ENCODE peak calls at places on chromosomes 7 and 10, in seven cellular contexts. K, X, P, S, O, H and C are unnamed samples.

GRCh38 chr10:14259696-14260595 is 70.8 kb downstream of the FRMD4A start:
- DNase-seq in K (peak), X (no peak), P (no peak), S (peak), O (peak), H (peak), C (no peak)

GRCh38 chr7:1344421-1344820 is 111.7 kb downstream of the UNCX start:
- DNase-seq in K (no peak), X (no peak), P (no peak), S (no peak), O (no peak), H (no peak), C (no peak)

GRCh38 chr10:102358717-102359382 is 36.7 kb upstream of the NFKB2 start:
- DNase-seq in K (peak), X (no peak), P (no peak), S (no peak), O (no peak), H (no peak), C (no peak)

GRCh38 chr7:55192718-55193117 is 172.4 kb upstream of the LANCL2 start:
- DNase-seq in K (peak), X (no peak), P (peak), S (no peak), O (peak), H (no peak), C (peak)

GRCh38 chr7:157139142-157140117 is 704 bp downstream of the UBE3C start:
- DNase-seq in K (peak), X (peak), P (no peak), S (peak), O (peak), H (peak), C (no peak)

GRCh38 chr7:26853788-26854393 is 10.5 kb downstream of the SKAP2 start:
- DNase-seq in K (peak), X (no peak), P (no peak), S (peak), O (peak), H (no peak), C (no peak)

GRCh38 chr7:76383089-76383944 is 24.5 kb upstream of the YWHAG start:
- DNase-seq in K (no peak), X (no peak), P (peak), S (peak), O (no peak), H (no peak), C (peak)

GRCh38 chr10:15053061-15053460 is 9.3 kb downstream of the OLAH start:
- DNase-seq in K (no peak), X (no peak), P (no peak), S (no peak), O (no peak), H (no peak), C (no peak)

GRCh38 chr10:59279476-59279875 is 82.9 kb downstream of the FAM13C start:
- DNase-seq in K (no peak), X (no peak), P (no peak), S (no peak), O (no peak), H (no peak), C (no peak)

GRCh38 chr10:114102253-114102652 is 58.6 kb downstream of the ADRB1 start:
- DNase-seq in K (peak), X (no peak), P (no peak), S (no peak), O (peak), H (no peak), C (no peak)

GRCh38 chr10:12875100-12875499 is 126.4 kb downstream of the CCDC3 start:
- DNase-seq in K (peak), X (no peak), P (no peak), S (no peak), O (peak), H (no peak), C (no peak)

GRCh38 chr10:13615650-13616049 is 28.9 kb downstream of the PRPF18 start:
- DNase-seq in K (no peak), X (no peak), P (no peak), S (peak), O (no peak), H (no peak), C (peak)

GRCh38 chr10:59281861-59282260 is 80.5 kb downstream of the FAM13C start:
- DNase-seq in K (no peak), X (no peak), P (no peak), S (no peak), O (no peak), H (no peak), C (no peak)

GRCh38 chr10:77888356-77888703 is 38.2 kb downstream of the DLG5 start:
- DNase-seq in K (no peak), X (no peak), P (no peak), S (no peak), O (no peak), H (no peak), C (no peak)

GRCh38 chr10:26860026-26860541 is 674 bp downstream of the ABI1 start:
- DNase-seq in K (peak), X (peak), P (peak), S (peak), O (peak), H (peak), C (peak)

GRCh38 chr7:47314728-47315601 is 266.9 kb downstream of the TNS3 start:
- DNase-seq in K (peak), X (no peak), P (peak), S (peak), O (peak), H (no peak), C (no peak)

GRCh38 chr7:151794508-151795167 is 82.3 kb downstream of the PRKAG2 start:
- DNase-seq in K (peak), X (peak), P (no peak), S (peak), O (no peak), H (no peak), C (no peak)

GRCh38 chr10:11782793-11783557 is 40.2 kb upstream of the PROSER2 start:
- DNase-seq in K (peak), X (peak), P (peak), S (peak), O (peak), H (peak), C (no peak)

GRCh38 chr10:85795460-85795859 is 571.1 kb downstream of the GRID1 start:
- DNase-seq in K (no peak), X (no peak), P (no peak), S (no peak), O (no peak), H (no peak), C (no peak)

GRCh38 chr10:29345144-29345892 is 56.4 kb downstream of the LYZL1 start:
- DNase-seq in K (no peak), X (no peak), P (no peak), S (peak), O (no peak), H (no peak), C (no peak)

GRCh38 chr10:131580076-131580652 is 268.6 kb upstream of the TCERG1L start:
- DNase-seq in K (no peak), X (no peak), P (no peak), S (no peak), O (no peak), H (no peak), C (no peak)

GRCh38 chr10:86308056-86308455 is 58.5 kb downstream of the GRID1 start:
- DNase-seq in K (no peak), X (no peak), P (no peak), S (no peak), O (no peak), H (no peak), C (peak)

GRCh38 chr7:128841961-128842673 is 11.9 kb downstream of the FLNC start:
- DNase-seq in K (peak), X (peak), P (peak), S (peak), O (peak), H (peak), C (peak)

GRCh38 chr7:39098506-39098905 is 120.8 kb downstream of the POU6F2 start:
- DNase-seq in K (no peak), X (no peak), P (no peak), S (no peak), O (no peak), H (peak), C (no peak)

GRCh38 chr10:16942361-16943078 is 125.3 kb upstream of the RSU1 start:
- DNase-seq in K (no peak), X (no peak), P (no peak), S (no peak), O (peak), H (no peak), C (no peak)

GRCh38 chr10:75400769-75401568 is 595 bp downstream of the ZNF503 start:
- DNase-seq in K (peak), X (peak), P (peak), S (peak), O (peak), H (no peak), C (peak)

GRCh38 chr10:113027230-113027573 is 77.2 kb downstream of the TCF7L2 start:
- DNase-seq in K (no peak), X (no peak), P (no peak), S (no peak), O (no peak), H (no peak), C (no peak)

GRCh38 chr10:31929986-31930675 is 1.5 kb upstream of the ARHGAP12 start:
- DNase-seq in K (no peak), X (no peak), P (no peak), S (peak), O (no peak), H (no peak), C (no peak)

GRCh38 chr10:110207805-110208613 is 604 bp downstream of the MXI1 start:
- DNase-seq in K (peak), X (peak), P (peak), S (peak), O (peak), H (peak), C (peak)

GRCh38 chr7:114859477-114859876 is 62.4 kb upstream of the MDFIC start:
- DNase-seq in K (no peak), X (no peak), P (no peak), S (no peak), O (no peak), H (no peak), C (no peak)

GRCh38 chr7:26237035-26237807 is 35.7 kb downstream of the CBX3 start:
- DNase-seq in K (no peak), X (no peak), P (no peak), S (no peak), O (no peak), H (no peak), C (no peak)

GRCh38 chr7:70893422-70893821 is 238.5 kb upstream of the GALNT17 start:
- DNase-seq in K (no peak), X (no peak), P (no peak), S (no peak), O (no peak), H (no peak), C (peak)

GRCh38 chr7:136403591-136403990 is 426.4 kb upstream of the MTPN start:
- DNase-seq in K (no peak), X (no peak), P (no peak), S (no peak), O (no peak), H (no peak), C (no peak)

GRCh38 chr7:129401968-129402860 is 32.0 kb upstream of the STRIP2 start:
- DNase-seq in K (no peak), X (no peak), P (no peak), S (peak), O (peak), H (no peak), C (no peak)

GRCh38 chr10:122426834-122427233 is 27.6 kb upstream of the ARMS2 start:
- DNase-seq in K (no peak), X (no peak), P (no peak), S (no peak), O (no peak), H (no peak), C (no peak)

GRCh38 chr10:102565793-102566192 is 62.0 kb downstream of the SUFU start:
- DNase-seq in K (no peak), X (no peak), P (peak), S (peak), O (no peak), H (no peak), C (peak)

GRCh38 chr10:71059059-71059818 is 153.1 kb upstream of the UNC5B start:
- DNase-seq in K (no peak), X (no peak), P (no peak), S (no peak), O (no peak), H (no peak), C (no peak)

GRCh38 chr10:23095404-23095965 is at the start of gene MSRB2:
- DNase-seq in K (peak), X (peak), P (peak), S (peak), O (peak), H (peak), C (peak)

GRCh38 chr7:36423633-36424032 is 34.0 kb downstream of the ANLN start:
- DNase-seq in K (no peak), X (no peak), P (no peak), S (no peak), O (no peak), H (no peak), C (no peak)
- H3K4me2 ChIP-seq in K (no peak), X (no peak), P (no peak), S (no peak), O (no peak), H (no peak), C (no peak)

GRCh38 chr10:20013991-20014750 is 197.9 kb downstream of the PLXDC2 start:
- DNase-seq in K (no peak), X (no peak), P (no peak), S (no peak), O (no peak), H (no peak), C (no peak)
- H2AK5ac ChIP-seq in K (no peak), X (no peak), P (no peak), S (no peak), O (no peak), H (no peak), C (no peak)

DNA sequence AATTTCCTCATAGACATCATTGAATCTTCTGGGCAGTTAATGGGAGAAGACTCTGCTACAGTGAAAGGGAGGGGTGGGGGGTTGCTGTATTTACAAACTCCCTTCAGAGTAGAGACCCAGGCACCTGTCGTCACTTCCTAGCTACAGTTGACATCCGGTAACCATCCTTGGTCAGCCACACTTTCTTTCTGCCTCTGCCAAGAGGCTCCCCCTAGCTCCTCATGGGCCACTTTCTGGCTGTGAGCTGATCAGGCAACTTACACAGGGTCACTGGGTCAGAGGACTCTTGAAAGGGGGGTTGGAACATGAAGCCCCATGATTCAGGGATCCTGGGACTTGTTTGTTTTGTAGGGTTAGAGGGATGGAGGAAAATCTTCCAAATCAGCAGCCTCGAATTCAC is 1.2 kb downstream of the TECPR1 start:
- DNase-seq in K (no peak), X (no peak), P (no peak), S (peak), O (no peak), H (no peak), C (no peak)
- H3K4me2 ChIP-seq in K (no peak), X (no peak), P (peak), S (no peak), O (peak), H (peak), C (peak)

GRCh38 chr10:125263551-125263950 is 103.2 kb upstream of the CTBP2 start:
- DNase-seq in K (peak), X (no peak), P (no peak), S (peak), O (no peak), H (peak), C (no peak)

GRCh38 chr10:125262920-125263319 is 102.6 kb upstream of the CTBP2 start:
- DNase-seq in K (no peak), X (no peak), P (no peak), S (no peak), O (no peak), H (no peak), C (no peak)

GRCh38 chr10:125260260-125260659 is 99.9 kb upstream of the CTBP2 start:
- DNase-seq in K (no peak), X (no peak), P (peak), S (no peak), O (no peak), H (no peak), C (no peak)

GRCh38 chr10:125262414-125262813 is 102.1 kb upstream of the CTBP2 start:
- DNase-seq in K (no peak), X (no peak), P (no peak), S (no peak), O (no peak), H (peak), C (no peak)

DNA sequence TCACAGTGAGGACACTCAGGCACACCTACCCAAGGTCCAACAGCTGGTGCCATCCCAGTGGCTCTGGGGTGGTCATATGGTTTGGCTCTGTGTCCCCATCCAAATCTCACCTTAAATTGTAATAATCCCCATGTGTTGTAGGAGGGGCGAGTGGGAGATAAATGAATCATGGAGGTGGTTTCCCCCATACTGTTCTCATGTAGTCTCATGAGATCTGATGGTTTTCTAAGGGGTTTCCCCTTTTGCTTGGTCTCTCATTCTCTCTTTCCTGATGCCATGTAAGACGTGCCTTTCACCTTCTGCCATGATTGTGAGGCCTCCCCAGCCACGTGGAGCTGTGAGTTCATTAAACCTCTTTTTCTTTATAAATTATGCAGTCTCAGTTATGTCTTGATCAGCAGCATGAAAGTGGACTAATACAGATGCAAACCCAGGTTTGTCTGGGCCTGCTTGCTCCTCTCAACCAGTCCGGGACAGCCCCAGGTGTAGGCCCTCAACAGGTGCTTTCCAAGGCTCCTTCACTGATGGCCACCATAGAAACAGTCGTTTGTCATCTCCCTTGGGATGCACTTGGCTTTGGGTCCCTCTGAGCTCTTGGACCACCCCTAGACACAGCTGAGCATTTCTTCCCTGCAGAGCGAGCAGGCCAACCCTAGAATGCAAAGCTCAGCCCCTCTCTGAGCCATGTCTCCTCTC is 101.3 kb upstream of the CTBP2 start:
- DNase-seq in K (no peak), X (no peak), P (peak), S (no peak), O (no peak), H (no peak), C (no peak)
- H2AK5ac ChIP-seq in K (no peak), X (no peak), P (no peak), S (peak), O (no peak), H (no peak), C (no peak)

DNA sequence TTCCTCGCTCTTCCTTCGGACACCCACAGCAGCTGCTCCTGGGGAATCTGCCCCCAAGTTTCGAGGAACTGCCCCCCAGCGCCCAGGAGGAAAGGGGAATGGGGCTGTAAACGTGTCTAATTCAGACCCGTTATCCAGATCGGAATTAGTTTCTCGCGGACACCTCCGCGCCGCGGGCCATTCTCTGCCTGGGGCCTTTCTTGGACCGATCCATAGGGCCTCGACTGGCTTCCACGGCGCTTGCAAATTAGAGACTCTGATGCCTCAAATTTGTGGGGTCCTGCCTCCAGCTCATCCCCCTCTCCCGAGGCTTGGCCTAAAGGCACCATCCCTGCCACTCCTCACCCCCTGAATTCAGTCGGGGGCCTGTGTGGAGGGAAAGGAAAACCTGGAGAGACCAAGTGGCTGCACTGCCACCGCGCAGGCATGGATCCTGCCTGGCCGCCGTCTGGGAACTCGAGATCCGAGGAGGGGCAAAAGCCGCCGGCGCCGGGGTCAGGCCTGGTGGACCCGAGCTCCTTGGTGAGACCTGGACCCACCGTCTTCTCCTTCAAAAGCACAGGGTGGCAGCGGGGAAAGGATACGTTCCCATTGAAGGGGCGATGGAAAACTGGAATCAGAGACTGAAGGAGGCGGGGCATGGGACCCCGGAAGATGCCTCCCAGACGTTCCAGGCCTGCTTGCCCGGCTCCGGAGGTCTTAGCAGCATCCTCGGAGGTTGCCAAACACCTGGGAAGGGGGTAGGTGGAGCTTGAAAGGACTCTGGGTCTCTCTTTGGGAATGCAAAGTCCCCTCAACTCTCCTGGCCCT is 13.7 kb downstream of the LBX1 start:
- DNase-seq in K (no peak), X (no peak), P (no peak), S (no peak), O (no peak), H (no peak), C (no peak)
- H3K4me2 ChIP-seq in K (no peak), X (no peak), P (peak), S (no peak), O (no peak), H (no peak), C (peak)

GRCh38 chr7:141290951-141291350 is 217.1 kb downstream of the TMEM178B start:
- DNase-seq in K (no peak), X (no peak), P (no peak), S (no peak), O (no peak), H (no peak), C (no peak)

GRCh38 chr7:141286522-141286921 is 212.7 kb downstream of the TMEM178B start:
- DNase-seq in K (no peak), X (no peak), P (no peak), S (no peak), O (no peak), H (no peak), C (no peak)

GRCh38 chr7:141288626-141289025 is 214.8 kb downstream of the TMEM178B start:
- DNase-seq in K (no peak), X (no peak), P (no peak), S (no peak), O (no peak), H (no peak), C (no peak)

GRCh38 chr7:141290365-141290764 is 216.5 kb downstream of the TMEM178B start:
- DNase-seq in K (no peak), X (no peak), P (no peak), S (no peak), O (no peak), H (no peak), C (no peak)

DNA sequence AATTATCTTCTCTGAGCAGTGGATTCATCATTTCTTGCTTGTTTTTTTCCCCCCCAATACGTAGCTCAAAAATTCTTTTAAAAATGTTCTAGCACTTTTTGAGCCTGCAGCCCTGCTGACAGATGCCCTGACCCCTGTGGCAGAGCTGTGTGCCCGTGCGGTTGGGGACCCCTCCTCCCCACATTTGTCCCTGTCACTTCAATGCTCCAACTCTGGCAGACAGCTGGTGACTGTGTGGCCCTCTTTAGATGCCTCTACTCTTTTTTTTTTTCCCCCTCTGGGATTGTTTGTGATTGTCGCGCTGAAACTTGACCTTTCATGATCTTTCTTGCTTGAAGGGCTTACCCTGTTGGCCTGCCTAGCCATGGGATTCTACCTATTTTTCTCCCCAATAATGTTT is 214.1 kb downstream of the TMEM178B start:
- DNase-seq in K (no peak), X (no peak), P (no peak), S (no peak), O (no peak), H (no peak), C (no peak)
- H2AK5ac ChIP-seq in K (no peak), X (no peak), P (no peak), S (no peak), O (no peak), H (no peak), C (no peak)